ENCODE peak calls at places on chromosome 21, in four cellular contexts. T, B, V and S are unnamed samples. For H3K4me1, the result is how much of the 10 kb centered on the place peaks cover.

GRCh38 chr21:46457801-46458314 is 833 bp upstream of the DIP2A start:
- DNase-seq in T (peak), B (peak), V (no peak), S (no peak)

GRCh38 chr21:28215214-28215954 is 777.3 kb downstream of the LTN1 start:
- DNase-seq in T (no peak), B (no peak), V (no peak), S (no peak)

GRCh38 chr21:28781602-28782274 is 210.9 kb downstream of the LTN1 start:
- DNase-seq in T (no peak), B (no peak), V (no peak), S (no peak)

GRCh38 chr21:16420086-16420724 is 690.4 kb downstream of the USP25 start:
- DNase-seq in T (peak), B (peak), V (no peak), S (no peak)

GRCh38 chr21:29501451-29501850 is 202.7 kb downstream of the BACH1 start:
- DNase-seq in T (no peak), B (no peak), V (no peak), S (no peak)

GRCh38 chr21:17435565-17436543 is 77.0 kb upstream of the CXADR start:
- DNase-seq in T (no peak), B (no peak), V (no peak), S (no peak)

GRCh38 chr21:30444204-30444603 is 4.1 kb downstream of the KRTAP15-1 start:
- DNase-seq in T (no peak), B (no peak), V (no peak), S (no peak)

GRCh38 chr21:22898061-22898460 is 1899.9 kb downstream of the NCAM2 start:
- DNase-seq in T (no peak), B (no peak), V (no peak), S (no peak)

GRCh38 chr21:33121715-33122475 is 52.0 kb downstream of the OLIG1 start:
- DNase-seq in T (peak), B (no peak), V (no peak), S (no peak)

GRCh38 chr21:31514598-31514997 is 144.9 kb upstream of the SOD1 start:
- DNase-seq in T (peak), B (no peak), V (no peak), S (no peak)

GRCh38 chr21:37862536-37862935 is 53.7 kb downstream of the KCNJ6 start:
- DNase-seq in T (no peak), B (no peak), V (peak), S (peak)

GRCh38 chr21:20045197-20045596 is 953.0 kb upstream of the NCAM2 start:
- DNase-seq in T (no peak), B (no peak), V (no peak), S (no peak)

GRCh38 chr21:27812279-27812678 is 845.4 kb upstream of the ADAMTS5 start:
- DNase-seq in T (no peak), B (no peak), V (no peak), S (no peak)

GRCh38 chr21:25567472-25567871 is 39.8 kb downstream of the MRPL39 start:
- DNase-seq in T (no peak), B (no peak), V (no peak), S (no peak)

GRCh38 chr21:31772674-31773555 is 41.0 kb upstream of the SCAF4 start:
- DNase-seq in T (no peak), B (no peak), V (no peak), S (no peak)

GRCh38 chr21:32476661-32477423 is 64.3 kb downstream of the EVA1C start:
- DNase-seq in T (no peak), B (no peak), V (no peak), S (no peak)

GRCh38 chr21:26470361-26471115 is 102.5 kb downstream of the CYYR1 start:
- DNase-seq in T (no peak), B (no peak), V (no peak), S (no peak)

GRCh38 chr21:41957991-41958766 is 4.4 kb upstream of the C2CD2 start:
- DNase-seq in T (no peak), B (peak), V (no peak), S (no peak)

GRCh38 chr21:32894321-32894720 is 122.8 kb upstream of the PAXBP1 start:
- DNase-seq in T (no peak), B (no peak), V (no peak), S (no peak)

GRCh38 chr21:32516729-32517649 is 68.3 kb downstream of the TCP10L start:
- DNase-seq in T (no peak), B (peak), V (no peak), S (no peak)

GRCh38 chr21:26072891-26073615 is 97.5 kb downstream of the APP start:
- DNase-seq in T (no peak), B (no peak), V (no peak), S (no peak)

GRCh38 chr21:33023574-33024277 is 2.0 kb upstream of the OLIG2 start:
- DNase-seq in T (no peak), B (no peak), V (no peak), S (no peak)

GRCh38 chr21:30199989-30200388 is 15.9 kb downstream of the CLDN8 start:
- DNase-seq in T (peak), B (no peak), V (no peak), S (no peak)

GRCh38 chr21:29376556-29376955 is 77.8 kb downstream of the BACH1 start:
- DNase-seq in T (no peak), B (peak), V (no peak), S (no peak)

GRCh38 chr21:22374218-22374969 is 1376.2 kb downstream of the NCAM2 start:
- DNase-seq in T (no peak), B (no peak), V (no peak), S (no peak)

DNA sequence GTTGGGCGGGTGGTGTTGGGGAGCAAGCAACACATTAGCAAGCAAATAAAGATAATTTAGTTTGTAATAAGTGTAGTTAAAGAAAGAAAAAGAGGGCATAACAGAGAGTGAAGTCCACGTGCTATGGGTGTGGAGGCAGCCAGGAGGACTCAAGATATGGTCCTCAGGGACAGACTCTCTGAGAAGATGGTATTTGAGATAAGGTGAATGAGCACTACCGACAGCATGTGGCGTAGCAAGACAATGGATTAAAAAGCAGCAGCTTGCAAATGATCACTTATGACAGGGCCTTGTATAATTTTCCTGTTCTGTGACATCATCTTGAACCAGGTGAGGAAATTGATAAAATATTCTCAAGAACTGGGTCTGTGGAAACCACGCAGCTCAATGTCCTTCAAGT is 487.8 kb downstream of the PCP4 start:
- DNase-seq in T (no peak), B (no peak), V (no peak), S (no peak)
- TF ChIP-seq POLR2A in T (no peak), B (no peak), V (no peak), S (no peak)

GRCh38 chr21:42992943-42993712 is 18.8 kb downstream of the PKNOX1 start:
- DNase-seq in T (no peak), B (peak), V (no peak), S (no peak)

GRCh38 chr21:42991992-42992740 is 17.8 kb downstream of the PKNOX1 start:
- DNase-seq in T (no peak), B (peak), V (no peak), S (peak)

GRCh38 chr21:42986125-42986783 is 11.9 kb downstream of the PKNOX1 start:
- DNase-seq in T (no peak), B (no peak), V (no peak), S (no peak)

GRCh38 chr21:42988234-42988965 is 14.0 kb downstream of the PKNOX1 start:
- DNase-seq in T (no peak), B (no peak), V (no peak), S (no peak)

GRCh38 chr21:42990251-42990650 is 15.9 kb downstream of the PKNOX1 start:
- DNase-seq in T (no peak), B (no peak), V (no peak), S (no peak)
- TF ChIP-seq POLR2AphosphoS5 in T (no peak), B (no peak), V (no peak), S (no peak)

GRCh38 chr21:40472026-40472425 is 374.9 kb downstream of the DSCAM start:
- DNase-seq in T (no peak), B (no peak), V (no peak), S (no peak)
- H3K4me1 ChIP-seq in T (under half), B (under half), V (under half), S (under half)

GRCh38 chr21:36155603-36156338 is 853 bp upstream of the DOP1B start:
- DNase-seq in T (peak), B (peak), V (no peak), S (no peak)
- TF ChIP-seq POLR2A in T (peak), B (peak), V (peak), S (peak)

GRCh38 chr21:34192646-34193285 is 119.4 kb downstream of the MRPS6 start:
- DNase-seq in T (no peak), B (no peak), V (no peak), S (no peak)

GRCh38 chr21:34191876-34192275 is 118.5 kb downstream of the MRPS6 start:
- DNase-seq in T (no peak), B (no peak), V (no peak), S (no peak)

GRCh38 chr21:34189506-34189905 is 116.1 kb downstream of the MRPS6 start:
- DNase-seq in T (no peak), B (no peak), V (no peak), S (no peak)

GRCh38 chr21:34187935-34188334 is 114.6 kb downstream of the MRPS6 start:
- DNase-seq in T (no peak), B (no peak), V (no peak), S (no peak)

GRCh38 chr21:34190576-34191301 is 117.4 kb downstream of the MRPS6 start:
- DNase-seq in T (no peak), B (no peak), V (no peak), S (no peak)
- TF ChIP-seq POLR2AphosphoS5 in T (no peak), B (no peak), V (no peak), S (no peak)

GRCh38 chr21:44991538-44992483 is 52.0 kb downstream of the SLX9 start:
- DNase-seq in T (no peak), B (peak), V (no peak), S (no peak)

GRCh38 chr21:44990921-44991320 is 51.1 kb downstream of the SLX9 start:
- DNase-seq in T (no peak), B (peak), V (no peak), S (no peak)

GRCh38 chr21:44994016-44994365 is 54.2 kb downstream of the SLX9 start:
- DNase-seq in T (no peak), B (peak), V (no peak), S (no peak)

GRCh38 chr21:44993321-44994015 is 53.6 kb downstream of the SLX9 start:
- DNase-seq in T (no peak), B (peak), V (no peak), S (no peak)

DNA sequence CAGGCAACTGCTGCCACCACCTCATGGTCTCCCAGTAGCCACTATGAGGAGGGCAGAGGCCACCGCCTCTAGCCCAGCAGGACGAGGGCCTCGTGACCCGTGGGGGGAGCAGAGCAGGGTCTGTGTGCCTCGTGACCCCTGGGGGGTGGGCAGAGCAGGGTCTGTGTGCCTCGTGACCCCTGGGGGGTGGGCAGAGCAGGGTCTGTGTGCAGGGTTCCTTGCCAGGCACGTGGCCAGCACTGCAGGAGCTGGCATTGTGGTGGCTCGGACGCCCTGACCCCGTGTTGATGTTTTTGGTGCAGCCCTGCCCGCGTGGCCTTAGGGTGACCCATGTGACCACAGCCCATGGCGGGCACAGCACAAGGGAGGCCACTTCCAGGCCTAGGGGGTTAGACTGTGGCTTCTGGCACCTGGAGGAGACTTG is 52.8 kb downstream of the SLX9 start:
- DNase-seq in T (no peak), B (peak), V (no peak), S (no peak)
- H3K4me1 ChIP-seq in T (under half), B (half or more), V (under half), S (under half)

GRCh38 chr21:39350094-39351006 is 1.5 kb upstream of the HMGN1 start:
- DNase-seq in T (no peak), B (no peak), V (no peak), S (no peak)
- TF ChIP-seq POLR2A in T (no peak), B (no peak), V (no peak), S (no peak)